ENCODE peak calls at places on chromosomes 1 and 21, in six cellular contexts. One of them, this sample, is unnamed.

GRCh38 chr1:223827193-223827663 is 18.5 kb downstream of the TP53BP2 start:
- DNase-seq in heart right ventricle: no peak
- DNase-seq in mucosa of descending colon: no peak
- DNase-seq in WTC11: no peak
- DNase-seq in ovary: no peak
- DNase-seq in natural killer cell: no peak
- DNase-seq in this sample: peak; percentile 79

GRCh38 chr21:14086553-14086952 is 124.2 kb downstream of the LIPI start:
- DNase-seq in heart right ventricle: no peak
- DNase-seq in mucosa of descending colon: no peak
- DNase-seq in WTC11: no peak
- DNase-seq in ovary: no peak
- DNase-seq in natural killer cell: no peak
- DNase-seq in this sample: no peak

GRCh38 chr1:48182441-48182840 is 40.1 kb upstream of the SLC5A9 start:
- DNase-seq in heart right ventricle: no peak
- DNase-seq in mucosa of descending colon: no peak
- DNase-seq in WTC11: no peak
- DNase-seq in ovary: no peak
- DNase-seq in natural killer cell: no peak
- DNase-seq in this sample: no peak

GRCh38 chr1:13779930-13780329 is 79.9 kb downstream of the PRDM2 start:
- DNase-seq in heart right ventricle: no peak
- DNase-seq in mucosa of descending colon: no peak
- DNase-seq in WTC11: no peak
- DNase-seq in ovary: no peak
- DNase-seq in natural killer cell: no peak
- DNase-seq in this sample: no peak

GRCh38 chr1:84347547-84348239 is 46.2 kb downstream of the SAMD13 start:
- DNase-seq in heart right ventricle: no peak
- DNase-seq in mucosa of descending colon: no peak
- DNase-seq in WTC11: no peak
- DNase-seq in ovary: no peak
- DNase-seq in natural killer cell: no peak
- DNase-seq in this sample: no peak

GRCh38 chr1:89466307-89466925 is 58.2 kb upstream of the LRRC8B start:
- DNase-seq in heart right ventricle: no peak
- DNase-seq in mucosa of descending colon: no peak
- DNase-seq in WTC11: no peak
- DNase-seq in ovary: no peak
- DNase-seq in natural killer cell: no peak
- DNase-seq in this sample: no peak

GRCh38 chr1:231161711-231162299 is at the start of gene TRIM67:
- DNase-seq in heart right ventricle: no peak
- DNase-seq in mucosa of descending colon: no peak
- DNase-seq in WTC11: peak; percentile 45
- DNase-seq in ovary: no peak
- DNase-seq in natural killer cell: no peak
- DNase-seq in this sample: no peak

GRCh38 chr1:43868741-43869067 is 64.9 kb upstream of the ARTN start:
- DNase-seq in heart right ventricle: peak; percentile 85
- DNase-seq in mucosa of descending colon: peak; percentile 25
- DNase-seq in WTC11: no peak
- DNase-seq in ovary: peak; percentile 37
- DNase-seq in natural killer cell: no peak
- DNase-seq in this sample: no peak

GRCh38 chr1:231421616-231421970 is 494 bp downstream of the EGLN1 start:
- DNase-seq in heart right ventricle: peak; percentile 18
- DNase-seq in mucosa of descending colon: peak; percentile 39
- DNase-seq in WTC11: no peak
- DNase-seq in ovary: peak; percentile 35
- DNase-seq in natural killer cell: no peak
- DNase-seq in this sample: peak; percentile 50

GRCh38 chr1:100456880-100457279 is 81.1 kb upstream of the GPR88 start:
- DNase-seq in heart right ventricle: no peak
- DNase-seq in mucosa of descending colon: no peak
- DNase-seq in WTC11: no peak
- DNase-seq in ovary: no peak
- DNase-seq in natural killer cell: no peak
- DNase-seq in this sample: no peak

GRCh38 chr1:153640873-153641272 is 7.0 kb downstream of the CHTOP start:
- DNase-seq in heart right ventricle: no peak
- DNase-seq in mucosa of descending colon: no peak
- DNase-seq in WTC11: no peak
- DNase-seq in ovary: no peak
- DNase-seq in natural killer cell: no peak
- DNase-seq in this sample: no peak

GRCh38 chr1:206581571-206581981 is 30.7 kb downstream of the EIF2D start:
- DNase-seq in heart right ventricle: peak; percentile 29
- DNase-seq in mucosa of descending colon: peak; percentile 34
- DNase-seq in WTC11: no peak
- DNase-seq in ovary: no peak
- DNase-seq in natural killer cell: peak; percentile 79
- DNase-seq in this sample: peak; percentile 95

GRCh38 chr1:41666991-41667631 is 182.6 kb upstream of the EDN2 start:
- DNase-seq in heart right ventricle: no peak
- DNase-seq in mucosa of descending colon: peak; percentile 33
- DNase-seq in WTC11: no peak
- DNase-seq in ovary: no peak
- DNase-seq in natural killer cell: no peak
- DNase-seq in this sample: no peak

DNA sequence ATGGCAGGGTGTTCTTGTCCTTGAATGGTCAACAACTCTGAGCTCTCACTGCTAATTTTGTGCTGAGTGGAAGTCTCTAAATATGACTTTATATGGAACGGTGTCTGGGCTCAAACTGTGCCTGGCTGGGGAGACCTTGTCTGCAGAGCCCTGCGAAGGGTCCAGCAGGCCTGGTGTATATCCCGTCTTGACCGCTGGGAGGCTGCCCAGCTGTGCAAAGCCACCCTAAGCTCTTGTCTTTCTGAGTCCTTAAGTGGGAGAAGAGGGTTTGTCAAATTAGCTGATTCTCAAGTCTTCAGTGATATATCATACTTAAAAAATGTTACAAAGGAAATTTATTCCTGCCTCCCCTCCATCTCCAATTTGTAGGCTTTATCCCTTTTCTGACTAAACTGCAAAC is 198.7 kb downstream of the KCNJ6 start:
- DNase-seq in heart right ventricle: no peak
- DNase-seq in mucosa of descending colon: no peak
- DNase-seq in WTC11: peak; percentile 16
- DNase-seq in ovary: no peak
- DNase-seq in natural killer cell: no peak
- DNase-seq in this sample: no peak
- TF ChIP-seq CTCF in heart right ventricle: no peak
- TF ChIP-seq CTCF in mucosa of descending colon: no peak
- TF ChIP-seq CTCF in WTC11: no peak
- TF ChIP-seq CTCF in ovary: no peak
- TF ChIP-seq CTCF in natural killer cell: no peak
- TF ChIP-seq CTCF in this sample: no peak

GRCh38 chr1:18992646-18993045 is 36.2 kb upstream of the IFFO2 start:
- DNase-seq in heart right ventricle: no peak
- DNase-seq in mucosa of descending colon: no peak
- DNase-seq in WTC11: no peak
- DNase-seq in ovary: no peak
- DNase-seq in natural killer cell: no peak
- DNase-seq in this sample: no peak

GRCh38 chr1:18989176-18989799 is 32.8 kb upstream of the IFFO2 start:
- DNase-seq in heart right ventricle: no peak
- DNase-seq in mucosa of descending colon: no peak
- DNase-seq in WTC11: no peak
- DNase-seq in ovary: no peak
- DNase-seq in natural killer cell: no peak
- DNase-seq in this sample: no peak

GRCh38 chr1:18989956-18990355 is 33.5 kb upstream of the IFFO2 start:
- DNase-seq in heart right ventricle: no peak
- DNase-seq in mucosa of descending colon: no peak
- DNase-seq in WTC11: no peak
- DNase-seq in ovary: no peak
- DNase-seq in natural killer cell: no peak
- DNase-seq in this sample: no peak

GRCh38 chr1:18994381-18994780 is 37.9 kb upstream of the IFFO2 start:
- DNase-seq in heart right ventricle: no peak
- DNase-seq in mucosa of descending colon: no peak
- DNase-seq in WTC11: no peak
- DNase-seq in ovary: no peak
- DNase-seq in natural killer cell: no peak
- DNase-seq in this sample: no peak

GRCh38 chr1:18991585-18991984 is 35.1 kb upstream of the IFFO2 start:
- DNase-seq in heart right ventricle: no peak
- DNase-seq in mucosa of descending colon: no peak
- DNase-seq in WTC11: no peak
- DNase-seq in ovary: no peak
- DNase-seq in natural killer cell: no peak
- DNase-seq in this sample: no peak
- TF ChIP-seq CTCF in heart right ventricle: no peak
- TF ChIP-seq CTCF in mucosa of descending colon: no peak
- TF ChIP-seq CTCF in WTC11: no peak
- TF ChIP-seq CTCF in ovary: no peak
- TF ChIP-seq CTCF in natural killer cell: no peak
- TF ChIP-seq CTCF in this sample: no peak

GRCh38 chr1:25117233-25117823 is 115.0 kb downstream of the SYF2 start:
- DNase-seq in heart right ventricle: no peak
- DNase-seq in mucosa of descending colon: peak; percentile 77
- DNase-seq in WTC11: peak; percentile 70
- DNase-seq in ovary: no peak
- DNase-seq in natural killer cell: no peak
- DNase-seq in this sample: no peak
- TF ChIP-seq CTCF in heart right ventricle: no peak
- TF ChIP-seq CTCF in mucosa of descending colon: peak; percentile 25
- TF ChIP-seq CTCF in WTC11: peak; percentile 44
- TF ChIP-seq CTCF in ovary: no peak
- TF ChIP-seq CTCF in natural killer cell: no peak
- TF ChIP-seq CTCF in this sample: peak; percentile 19

GRCh38 chr1:196309386-196309785 is 298.9 kb downstream of the KCNT2 start:
- DNase-seq in heart right ventricle: no peak
- DNase-seq in mucosa of descending colon: no peak
- DNase-seq in WTC11: no peak
- DNase-seq in ovary: no peak
- DNase-seq in natural killer cell: no peak
- DNase-seq in this sample: no peak
- TF ChIP-seq CTCF in heart right ventricle: no peak
- TF ChIP-seq CTCF in mucosa of descending colon: no peak
- TF ChIP-seq CTCF in WTC11: no peak
- TF ChIP-seq CTCF in ovary: no peak
- TF ChIP-seq CTCF in natural killer cell: no peak
- TF ChIP-seq CTCF in this sample: no peak

GRCh38 chr1:24391882-24392603 is 21.5 kb downstream of the STPG1 start:
- DNase-seq in heart right ventricle: peak; percentile 48
- DNase-seq in mucosa of descending colon: peak; percentile 76
- DNase-seq in WTC11: peak; percentile 84
- DNase-seq in ovary: peak; percentile 55
- DNase-seq in natural killer cell: no peak
- DNase-seq in this sample: no peak

GRCh38 chr1:24390924-24391782 is 22.4 kb downstream of the STPG1 start:
- DNase-seq in heart right ventricle: peak; percentile 81
- DNase-seq in mucosa of descending colon: peak; percentile 74
- DNase-seq in WTC11: peak; percentile 76
- DNase-seq in ovary: peak; percentile 83
- DNase-seq in natural killer cell: no peak
- DNase-seq in this sample: peak; percentile 74

GRCh38 chr1:24392982-24393645 is 20.5 kb downstream of the STPG1 start:
- DNase-seq in heart right ventricle: no peak
- DNase-seq in mucosa of descending colon: no peak
- DNase-seq in WTC11: no peak
- DNase-seq in ovary: no peak
- DNase-seq in natural killer cell: no peak
- DNase-seq in this sample: no peak

GRCh38 chr1:24393892-24394291 is 19.7 kb downstream of the STPG1 start:
- DNase-seq in heart right ventricle: no peak
- DNase-seq in mucosa of descending colon: no peak
- DNase-seq in WTC11: no peak
- DNase-seq in ovary: no peak
- DNase-seq in natural killer cell: no peak
- DNase-seq in this sample: no peak

GRCh38 chr1:24392604-24392946 is 21.0 kb downstream of the STPG1 start:
- DNase-seq in heart right ventricle: no peak
- DNase-seq in mucosa of descending colon: no peak
- DNase-seq in WTC11: no peak
- DNase-seq in ovary: no peak
- DNase-seq in natural killer cell: no peak
- DNase-seq in this sample: no peak
- TF ChIP-seq CTCF in heart right ventricle: no peak
- TF ChIP-seq CTCF in mucosa of descending colon: no peak
- TF ChIP-seq CTCF in WTC11: no peak
- TF ChIP-seq CTCF in ovary: no peak
- TF ChIP-seq CTCF in natural killer cell: no peak
- TF ChIP-seq CTCF in this sample: peak; percentile 34

GRCh38 chr21:34583926-34584563 is 30.9 kb downstream of the RCAN1 start:
- DNase-seq in heart right ventricle: no peak
- DNase-seq in mucosa of descending colon: no peak
- DNase-seq in WTC11: no peak
- DNase-seq in ovary: no peak
- DNase-seq in natural killer cell: no peak
- DNase-seq in this sample: no peak

GRCh38 chr21:34579411-34579810 is 35.5 kb downstream of the RCAN1 start:
- DNase-seq in heart right ventricle: no peak
- DNase-seq in mucosa of descending colon: no peak
- DNase-seq in WTC11: no peak
- DNase-seq in ovary: no peak
- DNase-seq in natural killer cell: no peak
- DNase-seq in this sample: no peak

GRCh38 chr21:34580181-34580700 is 34.7 kb downstream of the RCAN1 start:
- DNase-seq in heart right ventricle: peak; percentile 84
- DNase-seq in mucosa of descending colon: peak; percentile 74
- DNase-seq in WTC11: no peak
- DNase-seq in ovary: peak; percentile 23
- DNase-seq in natural killer cell: no peak
- DNase-seq in this sample: no peak

GRCh38 chr21:34582506-34583150 is 32.3 kb downstream of the RCAN1 start:
- DNase-seq in heart right ventricle: peak; percentile 34
- DNase-seq in mucosa of descending colon: peak; percentile 53
- DNase-seq in WTC11: no peak
- DNase-seq in ovary: no peak
- DNase-seq in natural killer cell: no peak
- DNase-seq in this sample: no peak
- TF ChIP-seq CTCF in heart right ventricle: peak; percentile 18
- TF ChIP-seq CTCF in mucosa of descending colon: no peak
- TF ChIP-seq CTCF in WTC11: peak; percentile 10
- TF ChIP-seq CTCF in ovary: no peak
- TF ChIP-seq CTCF in natural killer cell: no peak
- TF ChIP-seq CTCF in this sample: peak; percentile 54

DNA sequence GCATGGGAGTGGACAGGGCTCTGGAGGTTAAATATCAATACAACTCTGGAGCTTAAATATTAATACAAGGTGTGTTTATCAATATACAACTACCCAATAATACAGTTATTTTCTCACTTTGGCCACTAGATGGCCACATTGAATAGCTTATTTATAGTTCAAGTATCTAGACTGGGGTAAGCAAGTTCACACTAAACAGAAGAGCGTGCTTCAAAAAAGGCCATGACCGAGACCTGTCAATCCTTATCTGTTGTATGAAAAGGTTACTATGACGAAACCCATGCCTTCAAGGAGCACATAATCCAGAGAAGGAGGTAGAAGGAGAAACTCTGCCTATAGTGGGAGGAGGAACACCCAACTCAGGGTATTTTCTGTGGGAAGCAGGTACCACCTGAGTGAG is 29.1 kb downstream of the CHML start:
- DNase-seq in heart right ventricle: no peak
- DNase-seq in mucosa of descending colon: peak; percentile 29
- DNase-seq in WTC11: no peak
- DNase-seq in ovary: no peak
- DNase-seq in natural killer cell: no peak
- DNase-seq in this sample: no peak
- TF ChIP-seq CTCF in heart right ventricle: peak; percentile 54
- TF ChIP-seq CTCF in mucosa of descending colon: no peak
- TF ChIP-seq CTCF in WTC11: peak; percentile 64
- TF ChIP-seq CTCF in ovary: peak; percentile 73
- TF ChIP-seq CTCF in natural killer cell: peak; percentile 71
- TF ChIP-seq CTCF in this sample: peak; percentile 80